ENCODE peak calls at places on chromosomes 16 and 17, in six cellular contexts. Y is omental fat pad, I is fibroblast of the aortic adventitia, S is neural crest cell, L is AG04449, A is ascending aorta. V is an unnamed sample.

GRCh38 chr17:68288804-68289203 is 2.1 kb downstream of the SLC16A6 start:
- DNase-seq in Y (no peak), I (no peak), S (no peak), L (no peak), A (no peak), V (no peak)

GRCh38 chr17:12318614-12319266 is 298.1 kb downstream of the MAP2K4 start:
- DNase-seq in Y (no peak), I (no peak), S (no peak), L (no peak), A (no peak), V (no peak)

GRCh38 chr16:11202260-11203091 is 53.5 kb downstream of the SOCS1 start:
- DNase-seq in Y (no peak), I (peak), S (no peak), L (no peak), A (no peak), V (peak)

GRCh38 chr16:85614338-85615013 is 1.4 kb downstream of the GSE1 start:
- DNase-seq in Y (no peak), I (no peak), S (no peak), L (no peak), A (no peak), V (no peak)

GRCh38 chr17:82830249-82830661 is 9.6 kb downstream of the ZNF750 start:
- DNase-seq in Y (no peak), I (peak), S (no peak), L (no peak), A (no peak), V (no peak)

GRCh38 chr16:46822270-46822669 is 8.7 kb downstream of the C16orf87 start:
- DNase-seq in Y (no peak), I (peak), S (no peak), L (peak), A (no peak), V (peak)

GRCh38 chr16:85210423-85211169 is 98.3 kb upstream of the CIBAR2 start:
- DNase-seq in Y (no peak), I (peak), S (no peak), L (no peak), A (no peak), V (peak)

GRCh38 chr16:10368984-10369551 is 16.8 kb upstream of the ATF7IP2 start:
- DNase-seq in Y (no peak), I (no peak), S (no peak), L (no peak), A (no peak), V (no peak)

GRCh38 chr16:66262253-66263167 is 104.0 kb upstream of the CDH5 start:
- DNase-seq in Y (no peak), I (peak), S (no peak), L (no peak), A (no peak), V (no peak)

GRCh38 chr16:64167851-64168770 is 953.8 kb downstream of the CDH11 start:
- DNase-seq in Y (no peak), I (no peak), S (no peak), L (no peak), A (no peak), V (no peak)

GRCh38 chr16:85052536-85052935 is 24.9 kb downstream of the KIAA0513 start:
- DNase-seq in Y (no peak), I (no peak), S (no peak), L (no peak), A (no peak), V (no peak)

GRCh38 chr17:13153036-13153435 is 135.2 kb upstream of the ELAC2 start:
- DNase-seq in Y (no peak), I (no peak), S (no peak), L (peak), A (no peak), V (no peak)

GRCh38 chr16:1822801-1823200 is 3.8 kb downstream of the HAGH start:
- DNase-seq in Y (no peak), I (no peak), S (no peak), L (no peak), A (no peak), V (no peak)

GRCh38 chr16:1984347-1985225 is 593 bp downstream of the GFER start:
- DNase-seq in Y (no peak), I (no peak), S (no peak), L (no peak), A (no peak), V (no peak)

GRCh38 chr16:49474741-49475140 is 101.1 kb downstream of the C16orf78 start:
- DNase-seq in Y (peak), I (no peak), S (no peak), L (no peak), A (no peak), V (no peak)

GRCh38 chr17:58238147-58238634 is at the start of gene LPO:
- DNase-seq in Y (no peak), I (no peak), S (no peak), L (no peak), A (no peak), V (no peak)

GRCh38 chr16:88651276-88651988 is 579 bp upstream of the CYBA start:
- DNase-seq in Y (no peak), I (no peak), S (no peak), L (no peak), A (peak), V (peak)

GRCh38 chr17:72171703-72172670 is 51.2 kb downstream of the SOX9 start:
- DNase-seq in Y (no peak), I (no peak), S (no peak), L (no peak), A (no peak), V (no peak)

GRCh38 chr16:2250652-2251280 is 621 bp downstream of the ECI1 start:
- DNase-seq in Y (no peak), I (peak), S (no peak), L (no peak), A (no peak), V (peak)

GRCh38 chr16:70430667-70431536 is 8.0 kb downstream of the ST3GAL2 start:
- DNase-seq in Y (no peak), I (no peak), S (no peak), L (no peak), A (no peak), V (no peak)

GRCh38 chr16:90057738-90058173 is 19.4 kb downstream of the PRDM7 start:
- DNase-seq in Y (no peak), I (peak), S (no peak), L (peak), A (no peak), V (peak)

GRCh38 chr16:81436381-81436780 is 8.2 kb upstream of the CMIP start:
- DNase-seq in Y (no peak), I (peak), S (no peak), L (no peak), A (no peak), V (no peak)

GRCh38 chr16:83470406-83470805 is 337.4 kb upstream of the HSBP1 start:
- DNase-seq in Y (no peak), I (peak), S (no peak), L (peak), A (no peak), V (peak)

GRCh38 chr17:66518677-66519076 is 216.3 kb downstream of the PRKCA start:
- DNase-seq in Y (no peak), I (no peak), S (no peak), L (no peak), A (no peak), V (no peak)

GRCh38 chr17:62869885-62870580 is 61.9 kb upstream of the MARCHF10 start:
- DNase-seq in Y (no peak), I (peak), S (peak), L (peak), A (no peak), V (peak)
- TF ChIP-seq CTCF in Y (no peak), I (no peak), S (no peak), L (no peak), A (no peak), V (no peak)

GRCh38 chr16:20944861-20945390 is 44.4 kb downstream of the LYRM1 start:
- DNase-seq in Y (no peak), I (peak), S (no peak), L (no peak), A (no peak), V (no peak)
- TF ChIP-seq CTCF in Y (no peak), I (no peak), S (no peak), L (no peak), A (no peak), V (peak)

DNA sequence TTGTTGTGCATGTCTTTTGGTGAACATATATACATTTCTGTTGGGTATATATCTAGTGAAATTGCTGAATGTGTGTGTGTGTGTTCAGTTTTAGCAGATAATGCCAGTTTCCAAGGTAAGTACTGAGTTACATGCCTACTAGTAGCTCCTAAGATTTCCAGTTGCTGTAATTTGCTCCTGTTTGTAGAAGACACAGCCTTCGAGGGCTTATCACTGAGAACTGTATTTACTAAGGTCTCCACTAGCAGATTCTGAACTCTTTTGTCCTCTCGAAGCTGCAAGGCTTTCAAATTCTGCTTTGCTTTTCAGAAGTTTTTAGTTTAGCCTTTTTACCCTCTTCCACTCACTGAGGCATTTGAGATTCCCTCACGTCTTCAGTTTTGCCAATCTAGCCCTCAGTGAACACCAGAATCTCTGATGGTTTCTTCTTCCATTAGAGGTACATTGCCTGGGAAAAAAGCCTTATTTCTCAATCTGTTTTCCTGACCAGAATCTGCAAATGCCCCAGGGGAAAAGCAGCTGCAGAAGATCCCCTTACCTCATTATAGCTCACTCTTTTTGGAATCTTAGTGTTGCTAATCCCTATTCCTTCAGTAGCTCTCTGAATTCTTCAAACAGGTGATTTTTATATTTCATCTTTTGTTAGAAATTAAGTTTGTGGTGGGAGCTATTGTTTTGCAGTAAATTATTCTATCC is 52.9 kb downstream of the NF1 start:
- DNase-seq in Y (no peak), I (no peak), S (no peak), L (no peak), A (no peak), V (no peak)
- TF ChIP-seq CTCF in Y (no peak), I (no peak), S (no peak), L (no peak), A (no peak), V (no peak)

GRCh38 chr16:52553322-52553721 is 6.4 kb upstream of the TOX3 start:
- DNase-seq in Y (no peak), I (no peak), S (no peak), L (no peak), A (no peak), V (no peak)
- TF ChIP-seq CTCF in Y (no peak), I (no peak), S (peak), L (no peak), A (no peak), V (peak)

DNA sequence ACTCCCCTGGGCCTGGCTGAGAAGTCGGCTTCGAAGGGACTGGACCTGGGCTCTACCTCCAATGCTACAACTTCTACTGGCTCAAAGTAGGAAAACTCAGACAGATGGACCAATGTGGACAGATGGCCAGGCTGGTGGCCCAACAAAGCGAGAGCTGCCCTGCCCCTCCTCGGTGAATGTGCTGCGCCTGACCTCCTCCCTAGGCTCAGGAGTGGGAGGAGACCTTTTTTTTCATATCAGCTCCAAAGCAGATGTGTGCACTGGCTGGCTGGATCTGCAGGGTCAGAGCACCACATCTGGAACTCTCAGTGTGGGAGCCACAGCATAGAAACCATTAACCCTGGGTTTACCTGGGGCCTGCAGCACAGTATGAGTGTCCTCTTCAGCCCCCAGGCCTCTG is 20.8 kb downstream of the ATP6V0D1 start:
- DNase-seq in Y (no peak), I (no peak), S (no peak), L (no peak), A (no peak), V (no peak)
- TF ChIP-seq CTCF in Y (no peak), I (no peak), S (no peak), L (no peak), A (no peak), V (no peak)

V was measured in brain microvascular endothelial cell.